ENCODE peak calls at places on chromosome 16, in six cellular contexts. One of them, this sample, is unnamed.

GRCh38 chr16:25198021-25198420 is 18.7 kb upstream of the AQP8 start:
- DNase-seq in foreskin keratinocyte: peak
- DNase-seq in gastrocnemius medialis: no peak
- DNase-seq in neural crest cell: no peak
- DNase-seq in NCI-H2081: no peak
- DNase-seq in iPS DF 6.9: no peak
- DNase-seq in this sample: no peak

GRCh38 chr16:87648698-87649487 is 46.6 kb downstream of the JPH3 start:
- DNase-seq in foreskin keratinocyte: no peak
- DNase-seq in gastrocnemius medialis: no peak
- DNase-seq in neural crest cell: no peak
- DNase-seq in NCI-H2081: no peak
- DNase-seq in iPS DF 6.9: no peak
- DNase-seq in this sample: no peak

GRCh38 chr16:89193021-89193575 is 7.2 kb downstream of the SLC22A31 start:
- DNase-seq in foreskin keratinocyte: peak
- DNase-seq in gastrocnemius medialis: no peak
- DNase-seq in neural crest cell: no peak
- DNase-seq in NCI-H2081: no peak
- DNase-seq in iPS DF 6.9: peak
- DNase-seq in this sample: peak

GRCh38 chr16:76370344-76370743 is 93.1 kb downstream of the CNTNAP4 start:
- DNase-seq in foreskin keratinocyte: no peak
- DNase-seq in gastrocnemius medialis: no peak
- DNase-seq in neural crest cell: no peak
- DNase-seq in NCI-H2081: no peak
- DNase-seq in iPS DF 6.9: no peak
- DNase-seq in this sample: no peak

GRCh38 chr16:30446203-30446595 is 525 bp upstream of the SEPHS2 start:
- DNase-seq in foreskin keratinocyte: no peak
- DNase-seq in gastrocnemius medialis: no peak
- DNase-seq in neural crest cell: no peak
- DNase-seq in NCI-H2081: no peak
- DNase-seq in iPS DF 6.9: no peak
- DNase-seq in this sample: no peak

GRCh38 chr16:72189865-72190371 is 18.0 kb upstream of the PMFBP1 start:
- DNase-seq in foreskin keratinocyte: peak
- DNase-seq in gastrocnemius medialis: no peak
- DNase-seq in neural crest cell: no peak
- DNase-seq in NCI-H2081: no peak
- DNase-seq in iPS DF 6.9: no peak
- DNase-seq in this sample: no peak

GRCh38 chr16:89815639-89816348 is 653 bp downstream of the FANCA start:
- DNase-seq in foreskin keratinocyte: no peak
- DNase-seq in gastrocnemius medialis: no peak
- DNase-seq in neural crest cell: no peak
- DNase-seq in NCI-H2081: no peak
- DNase-seq in iPS DF 6.9: no peak
- DNase-seq in this sample: no peak

GRCh38 chr16:66427871-66428681 is 981 bp downstream of the BEAN1 start:
- DNase-seq in foreskin keratinocyte: no peak
- DNase-seq in gastrocnemius medialis: no peak
- DNase-seq in neural crest cell: peak
- DNase-seq in NCI-H2081: no peak
- DNase-seq in iPS DF 6.9: no peak
- DNase-seq in this sample: no peak

GRCh38 chr16:3650631-3651265 is 3.7 kb upstream of the DNASE1 start:
- DNase-seq in foreskin keratinocyte: no peak
- DNase-seq in gastrocnemius medialis: peak
- DNase-seq in neural crest cell: no peak
- DNase-seq in NCI-H2081: no peak
- DNase-seq in iPS DF 6.9: no peak
- DNase-seq in this sample: no peak

GRCh38 chr16:648786-649589 is at the start of gene WDR90:
- DNase-seq in foreskin keratinocyte: peak
- DNase-seq in gastrocnemius medialis: peak
- DNase-seq in neural crest cell: peak
- DNase-seq in NCI-H2081: peak
- DNase-seq in iPS DF 6.9: no peak
- DNase-seq in this sample: peak

GRCh38 chr16:58563235-58563634 is 47.9 kb downstream of the SETD6 start:
- DNase-seq in foreskin keratinocyte: peak
- DNase-seq in gastrocnemius medialis: no peak
- DNase-seq in neural crest cell: no peak
- DNase-seq in NCI-H2081: no peak
- DNase-seq in iPS DF 6.9: no peak
- DNase-seq in this sample: no peak

GRCh38 chr16:85279874-85280545 is 167.7 kb upstream of the CIBAR2 start:
- DNase-seq in foreskin keratinocyte: no peak
- DNase-seq in gastrocnemius medialis: peak
- DNase-seq in neural crest cell: no peak
- DNase-seq in NCI-H2081: no peak
- DNase-seq in iPS DF 6.9: no peak
- DNase-seq in this sample: no peak

GRCh38 chr16:83409347-83409746 is 398.4 kb upstream of the HSBP1 start:
- DNase-seq in foreskin keratinocyte: peak
- DNase-seq in gastrocnemius medialis: no peak
- DNase-seq in neural crest cell: no peak
- DNase-seq in NCI-H2081: no peak
- DNase-seq in iPS DF 6.9: no peak
- DNase-seq in this sample: no peak

GRCh38 chr16:27650073-27650701 is 100.2 kb downstream of the KATNIP start:
- DNase-seq in foreskin keratinocyte: peak
- DNase-seq in gastrocnemius medialis: no peak
- DNase-seq in neural crest cell: no peak
- DNase-seq in NCI-H2081: no peak
- DNase-seq in iPS DF 6.9: no peak
- DNase-seq in this sample: no peak

GRCh38 chr16:84368327-84368996 is at the start of gene ATP2C2:
- DNase-seq in foreskin keratinocyte: no peak
- DNase-seq in gastrocnemius medialis: no peak
- DNase-seq in neural crest cell: no peak
- DNase-seq in NCI-H2081: peak
- DNase-seq in iPS DF 6.9: no peak
- DNase-seq in this sample: peak

GRCh38 chr16:17368951-17369350 is 101.8 kb downstream of the XYLT1 start:
- DNase-seq in foreskin keratinocyte: no peak
- DNase-seq in gastrocnemius medialis: no peak
- DNase-seq in neural crest cell: no peak
- DNase-seq in NCI-H2081: no peak
- DNase-seq in iPS DF 6.9: no peak
- DNase-seq in this sample: no peak

GRCh38 chr16:88611220-88611821 is 27.1 kb upstream of the IL17C start:
- DNase-seq in foreskin keratinocyte: no peak
- DNase-seq in gastrocnemius medialis: no peak
- DNase-seq in neural crest cell: no peak
- DNase-seq in NCI-H2081: no peak
- DNase-seq in iPS DF 6.9: no peak
- DNase-seq in this sample: no peak

GRCh38 chr16:23539984-23540816 is 16.9 kb downstream of the EARS2 start:
- DNase-seq in foreskin keratinocyte: no peak
- DNase-seq in gastrocnemius medialis: no peak
- DNase-seq in neural crest cell: no peak
- DNase-seq in NCI-H2081: peak
- DNase-seq in iPS DF 6.9: no peak
- DNase-seq in this sample: no peak

GRCh38 chr16:25110392-25110947 is 1.1 kb upstream of the LCMT1 start:
- DNase-seq in foreskin keratinocyte: no peak
- DNase-seq in gastrocnemius medialis: peak
- DNase-seq in neural crest cell: no peak
- DNase-seq in NCI-H2081: peak
- DNase-seq in iPS DF 6.9: no peak
- DNase-seq in this sample: peak

GRCh38 chr16:56931769-56932587 is at the start of gene HERPUD1:
- DNase-seq in foreskin keratinocyte: peak
- DNase-seq in gastrocnemius medialis: peak
- DNase-seq in neural crest cell: peak
- DNase-seq in NCI-H2081: peak
- DNase-seq in iPS DF 6.9: peak
- DNase-seq in this sample: peak

GRCh38 chr16:73149329-73149728 is 101.4 kb upstream of the ZFHX3 start:
- DNase-seq in foreskin keratinocyte: no peak
- DNase-seq in gastrocnemius medialis: no peak
- DNase-seq in neural crest cell: no peak
- DNase-seq in NCI-H2081: peak
- DNase-seq in iPS DF 6.9: no peak
- DNase-seq in this sample: no peak

GRCh38 chr16:2904100-2904921 is 7.4 kb upstream of the FLYWCH1 start:
- DNase-seq in foreskin keratinocyte: peak
- DNase-seq in gastrocnemius medialis: peak
- DNase-seq in neural crest cell: peak
- DNase-seq in NCI-H2081: peak
- DNase-seq in iPS DF 6.9: peak
- DNase-seq in this sample: peak

GRCh38 chr16:49183911-49184310 is 97.7 kb downstream of the CBLN1 start:
- DNase-seq in foreskin keratinocyte: peak
- DNase-seq in gastrocnemius medialis: no peak
- DNase-seq in neural crest cell: peak
- DNase-seq in NCI-H2081: no peak
- DNase-seq in iPS DF 6.9: peak
- DNase-seq in this sample: peak

GRCh38 chr16:55283776-55284717 is 40.0 kb upstream of the IRX6 start:
- DNase-seq in foreskin keratinocyte: no peak
- DNase-seq in gastrocnemius medialis: no peak
- DNase-seq in neural crest cell: no peak
- DNase-seq in NCI-H2081: peak
- DNase-seq in iPS DF 6.9: no peak
- DNase-seq in this sample: no peak

GRCh38 chr16:89921699-89922476 is 1.3 kb upstream of the TUBB3 start:
- DNase-seq in foreskin keratinocyte: peak
- DNase-seq in gastrocnemius medialis: no peak
- DNase-seq in neural crest cell: peak
- DNase-seq in NCI-H2081: peak
- DNase-seq in iPS DF 6.9: no peak
- DNase-seq in this sample: no peak

GRCh38 chr16:3235856-3236669 is 1.1 kb upstream of the ZNF200 start:
- DNase-seq in foreskin keratinocyte: no peak
- DNase-seq in gastrocnemius medialis: no peak
- DNase-seq in neural crest cell: no peak
- DNase-seq in NCI-H2081: no peak
- DNase-seq in iPS DF 6.9: no peak
- DNase-seq in this sample: peak

GRCh38 chr16:54632322-54632721 is 298.3 kb upstream of the IRX5 start:
- DNase-seq in foreskin keratinocyte: no peak
- DNase-seq in gastrocnemius medialis: no peak
- DNase-seq in neural crest cell: no peak
- DNase-seq in NCI-H2081: no peak
- DNase-seq in iPS DF 6.9: no peak
- DNase-seq in this sample: no peak

GRCh38 chr16:85473326-85473725 is 139.8 kb upstream of the GSE1 start:
- DNase-seq in foreskin keratinocyte: no peak
- DNase-seq in gastrocnemius medialis: no peak
- DNase-seq in neural crest cell: no peak
- DNase-seq in NCI-H2081: no peak
- DNase-seq in iPS DF 6.9: no peak
- DNase-seq in this sample: no peak

GRCh38 chr16:14307623-14308356 is 236.7 kb downstream of the MRTFB start:
- DNase-seq in foreskin keratinocyte: no peak
- DNase-seq in gastrocnemius medialis: peak
- DNase-seq in neural crest cell: no peak
- DNase-seq in NCI-H2081: no peak
- DNase-seq in iPS DF 6.9: no peak
- DNase-seq in this sample: no peak

GRCh38 chr16:12340151-12340733 is 363.7 kb downstream of the SNX29 start:
- DNase-seq in foreskin keratinocyte: peak
- DNase-seq in gastrocnemius medialis: no peak
- DNase-seq in neural crest cell: no peak
- DNase-seq in NCI-H2081: peak
- DNase-seq in iPS DF 6.9: peak
- DNase-seq in this sample: peak

GRCh38 chr16:88638323-88639230 is at the start of gene IL17C:
- DNase-seq in foreskin keratinocyte: peak
- DNase-seq in gastrocnemius medialis: no peak
- DNase-seq in neural crest cell: no peak
- DNase-seq in NCI-H2081: peak
- DNase-seq in iPS DF 6.9: no peak
- DNase-seq in this sample: peak

GRCh38 chr16:30761427-30761927 is 385 bp downstream of the CFAP119 start:
- DNase-seq in foreskin keratinocyte: no peak
- DNase-seq in gastrocnemius medialis: peak
- DNase-seq in neural crest cell: peak
- DNase-seq in NCI-H2081: peak
- DNase-seq in iPS DF 6.9: no peak
- DNase-seq in this sample: peak

GRCh38 chr16:81740163-81740562 is 38.9 kb upstream of the PLCG2 start:
- DNase-seq in foreskin keratinocyte: no peak
- DNase-seq in gastrocnemius medialis: no peak
- DNase-seq in neural crest cell: no peak
- DNase-seq in NCI-H2081: no peak
- DNase-seq in iPS DF 6.9: no peak
- DNase-seq in this sample: peak

GRCh38 chr16:72536673-72537435 is 364.9 kb upstream of the PMFBP1 start:
- DNase-seq in foreskin keratinocyte: no peak
- DNase-seq in gastrocnemius medialis: no peak
- DNase-seq in neural crest cell: no peak
- DNase-seq in NCI-H2081: no peak
- DNase-seq in iPS DF 6.9: no peak
- DNase-seq in this sample: no peak

This sample was measured in NCI-H526.